ENCODE peak calls at places on chromosome 11, in seven cellular contexts. E is NCI-H1092, X is non-pigmented ciliary epithelial cell, D is psoas muscle, P is NCI-H526 treated with DMSO at 0.1 percent for 48 hours, U is GM10248, M is endodermal cell. H is an unnamed sample.

GRCh38 chr11:27087425-27087824 is 46.8 kb downstream of the BBOX1 start:
- DNase-seq in U (no peak), M (no peak), P (no peak), D (no peak), X (no peak), E (no peak), H (no peak)

GRCh38 chr11:67276821-67277230 is 10.6 kb downstream of the GRK2 start:
- DNase-seq in E (no peak), P (no peak), X (no peak), D (peak), M (peak), U (peak), H (no peak)

GRCh38 chr11:5384335-5384734 is 723 bp downstream of the OR51M1 start:
- DNase-seq in P (no peak), E (no peak), X (no peak), M (no peak), D (no peak), U (no peak), H (no peak)

GRCh38 chr11:76512851-76513653 is 68.2 kb downstream of the EMSY start:
- DNase-seq in P (no peak), X (no peak), M (no peak), E (no peak), D (no peak), U (no peak), H (peak)

GRCh38 chr11:99325807-99326206 is 305.1 kb downstream of the CNTN5 start:
- DNase-seq in E (no peak), P (no peak), M (no peak), D (no peak), X (peak), U (no peak), H (no peak)

GRCh38 chr11:73271936-73272679 is at the start of gene P2RY6:
- DNase-seq in U (no peak), M (peak), X (no peak), D (peak), E (no peak), P (peak), H (no peak)

GRCh38 chr11:94968334-94968958 is 4.9 kb downstream of the CWC15 start:
- DNase-seq in D (no peak), M (no peak), E (no peak), U (no peak), X (no peak), P (no peak), H (no peak)

GRCh38 chr11:71482216-71482615 is 29.2 kb downstream of the NADSYN1 start:
- DNase-seq in M (no peak), U (no peak), D (no peak), E (no peak), X (no peak), P (no peak), H (no peak)

GRCh38 chr11:65786008-65786785 is 666 bp upstream of the OVOL1 start:
- DNase-seq in E (no peak), D (no peak), U (peak), P (no peak), X (no peak), M (peak), H (no peak)

GRCh38 chr11:10314199-10315072 is 9.6 kb downstream of the ADM start:
- DNase-seq in U (peak), E (no peak), P (peak), D (no peak), X (no peak), M (no peak), H (peak)

GRCh38 chr11:108871152-108871551 is 206.3 kb downstream of the DDX10 start:
- DNase-seq in X (no peak), M (peak), P (peak), D (no peak), U (peak), E (peak), H (no peak)

GRCh38 chr11:24697722-24698121 is 200.9 kb downstream of the LUZP2 start:
- DNase-seq in E (no peak), P (no peak), D (no peak), M (no peak), X (peak), U (no peak), H (no peak)

GRCh38 chr11:86896486-86896885 is 58.7 kb downstream of the FZD4 start:
- DNase-seq in X (no peak), D (no peak), P (no peak), E (no peak), M (no peak), U (no peak), H (peak)

GRCh38 chr11:16587670-16588069 is 150.8 kb upstream of the C11orf58 start:
- DNase-seq in P (no peak), X (no peak), M (no peak), U (no peak), D (peak), E (no peak), H (no peak)

GRCh38 chr11:22432331-22433065 is 94.3 kb downstream of the SLC17A6 start:
- DNase-seq in M (peak), E (peak), X (peak), P (no peak), U (peak), D (peak), H (peak)

GRCh38 chr11:126703661-126704060 is 296.9 kb downstream of the KIRREL3 start:
- DNase-seq in P (no peak), M (no peak), D (no peak), X (no peak), U (no peak), E (no peak), H (no peak)

GRCh38 chr11:7572001-7572712 is 58.4 kb downstream of the PPFIBP2 start:
- DNase-seq in E (no peak), P (no peak), U (no peak), D (no peak), X (no peak), M (peak), H (no peak)

GRCh38 chr11:46322759-46323158 is 24.5 kb upstream of the DGKZ start:
- DNase-seq in E (no peak), X (no peak), M (peak), U (no peak), D (no peak), P (no peak), H (no peak)